ENCODE peak calls at places on chromosomes 12 and 14, in ten cellular contexts. I is mammary epithelial cell; U is osteoblast; B is cardiac muscle cell; L is neuronal stem cell; K is right cardiac atrium; G is vagina; Y is uterus; J is CD8-positive, alpha-beta memory T cell; C is brain microvascular endothelial cell. R is an unnamed sample. For H3K27me3, the result is how much of the 10 kb centered on the place peaks cover.

GRCh38 chr12:109273354-109273753 is 35.7 kb downstream of the FOXN4 start:
- DNase-seq in U (peak), I (no peak), J (no peak), L (no peak), K (no peak), G (no peak), B (no peak), C (no peak), Y (no peak), R (no peak)

GRCh38 chr12:76549131-76549530 is 10.4 kb downstream of the OSBPL8 start:
- DNase-seq in J (no peak), L (no peak), G (no peak), I (no peak), B (no peak), Y (no peak), K (no peak), U (no peak), C (no peak), R (no peak)

GRCh38 chr12:72273851-72274284 is 1.7 kb downstream of the TRHDE start:
- DNase-seq in U (peak), I (peak), B (no peak), J (no peak), L (no peak), C (no peak), Y (peak), G (no peak), K (peak), R (no peak)

GRCh38 chr12:67646775-67647174 is 1.8 kb upstream of the DYRK2 start:
- DNase-seq in C (no peak), Y (no peak), U (no peak), J (no peak), G (no peak), B (no peak), I (no peak), L (no peak), K (no peak), R (no peak)

GRCh38 chr12:27015730-27016076 is 1.5 kb upstream of the TM7SF3 start:
- DNase-seq in L (no peak), I (peak), J (peak), G (no peak), B (peak), U (no peak), K (no peak), C (no peak), Y (no peak), R (no peak)

GRCh38 chr12:468671-469389 is 9.1 kb downstream of the B4GALNT3 start:
- DNase-seq in G (no peak), K (no peak), I (no peak), C (no peak), U (no peak), B (no peak), J (no peak), Y (no peak), L (no peak), R (no peak)

GRCh38 chr14:32779845-32780244 is 158.8 kb upstream of the NPAS3 start:
- DNase-seq in L (no peak), G (no peak), C (no peak), K (no peak), U (no peak), J (no peak), I (no peak), Y (no peak), B (no peak), R (no peak)

GRCh38 chr14:90658541-90658967 is 157.7 kb downstream of the TTC7B start:
- DNase-seq in K (no peak), J (no peak), I (peak), C (peak), Y (no peak), B (no peak), L (no peak), G (peak), U (peak), R (no peak)

GRCh38 chr12:64915242-64915641 is 90.8 kb downstream of the TBC1D30 start:
- DNase-seq in C (no peak), I (no peak), Y (no peak), U (no peak), J (no peak), L (no peak), K (no peak), G (no peak), B (no peak), R (no peak)

GRCh38 chr12:50283230-50283923 is at the start of gene LIMA1:
- DNase-seq in B (peak), J (peak), Y (peak), I (peak), C (peak), L (peak), G (peak), U (peak), K (peak), R (peak)

GRCh38 chr14:98935921-98936320 is 336.1 kb downstream of the BCL11B start:
- DNase-seq in L (no peak), B (no peak), J (no peak), I (no peak), U (no peak), Y (no peak), K (no peak), G (no peak), C (no peak), R (no peak)

GRCh38 chr14:46985529-46986137 is 334.1 kb upstream of the RPL10L start:
- DNase-seq in L (no peak), I (peak), U (no peak), J (no peak), G (no peak), B (no peak), C (peak), K (no peak), Y (no peak), R (no peak)

GRCh38 chr14:96501383-96501745 is 818 bp upstream of the PAPOLA start:
- DNase-seq in Y (no peak), B (no peak), J (peak), L (no peak), C (peak), I (no peak), K (no peak), U (peak), G (no peak), R (no peak)

GRCh38 chr12:19794116-19794515 is 354.8 kb downstream of the AEBP2 start:
- DNase-seq in L (no peak), U (no peak), K (no peak), I (no peak), B (no peak), G (no peak), J (no peak), Y (no peak), C (no peak), R (no peak)

GRCh38 chr12:1911598-1912575 is 6.6 kb downstream of the CACNA2D4 start:
- DNase-seq in G (no peak), K (no peak), I (no peak), B (no peak), J (no peak), L (no peak), C (no peak), Y (no peak), U (peak), R (no peak)

GRCh38 chr14:106024983-106025604 is 498.7 kb downstream of the TMEM121 start:
- DNase-seq in Y (no peak), K (no peak), U (no peak), J (peak), I (no peak), G (no peak), B (no peak), C (no peak), L (no peak), R (no peak)

GRCh38 chr12:127582074-127582473 is 684.9 kb upstream of the TMEM132C start:
- DNase-seq in I (no peak), U (peak), K (no peak), B (no peak), Y (no peak), C (peak), J (no peak), L (no peak), G (no peak), R (no peak)

GRCh38 chr14:91061309-91061887 is 957 bp upstream of the RPS6KA5 start:
- DNase-seq in I (no peak), U (no peak), K (no peak), G (no peak), J (no peak), B (peak), C (no peak), Y (no peak), L (no peak), R (no peak)

GRCh38 chr12:62730649-62731377 is 204.1 kb downstream of the PPM1H start:
- DNase-seq in C (peak), Y (no peak), B (no peak), G (no peak), K (no peak), L (no peak), J (no peak), I (peak), U (peak), R (no peak)

GRCh38 chr12:6327159-6327558 is 14.7 kb downstream of the TNFRSF1A start:
- DNase-seq in L (no peak), I (no peak), K (peak), B (no peak), G (no peak), Y (no peak), U (peak), C (no peak), J (no peak), R (no peak)

GRCh38 chr12:102964872-102965271 is 7.4 kb downstream of the ASCL1 start:
- DNase-seq in L (no peak), K (no peak), Y (no peak), B (peak), G (peak), J (no peak), U (no peak), C (no peak), I (no peak), R (no peak)

GRCh38 chr14:72652179-72652578 is 241.7 kb downstream of the DPF3 start:
- DNase-seq in G (peak), I (no peak), J (no peak), U (no peak), Y (no peak), B (no peak), K (no peak), L (no peak), C (no peak), R (no peak)

GRCh38 chr12:2853626-2854025 is 3.2 kb downstream of the TEX52 start:
- DNase-seq in B (peak), C (peak), U (peak), L (peak), I (peak), G (no peak), Y (peak), K (peak), J (peak), R (peak)

GRCh38 chr14:71583246-71583645 is 349.0 kb upstream of the RGS6 start:
- DNase-seq in B (no peak), K (no peak), U (no peak), Y (no peak), L (no peak), I (no peak), J (no peak), G (no peak), C (peak), R (no peak)

GRCh38 chr14:99427632-99428315 is 52.9 kb downstream of the SETD3 start:
- DNase-seq in B (no peak), U (peak), G (no peak), C (peak), I (no peak), K (no peak), L (no peak), Y (no peak), J (no peak), R (peak)

GRCh38 chr14:65412881-65413738 is 580 bp downstream of the FUT8 start:
- DNase-seq in L (peak), G (peak), Y (peak), I (peak), K (no peak), U (peak), J (peak), C (peak), B (peak), R (peak)

GRCh38 chr14:98198385-98198784 is 1073.6 kb downstream of the BCL11B start:
- DNase-seq in J (no peak), U (no peak), G (no peak), B (no peak), K (peak), C (no peak), Y (no peak), I (peak), L (no peak), R (no peak)

GRCh38 chr14:56664811-56665421 is 85.3 kb downstream of the TMEM260 start:
- DNase-seq in Y (no peak), G (peak), K (no peak), U (no peak), B (no peak), I (no peak), C (no peak), L (no peak), J (no peak), R (no peak)

GRCh38 chr12:124493809-124494750 is 73.3 kb downstream of the NCOR2 start:
- DNase-seq in L (no peak), C (no peak), J (no peak), U (no peak), I (no peak), K (peak), Y (no peak), G (no peak), B (no peak), R (no peak)

GRCh38 chr12:2959508-2960431 is 573 bp downstream of the TEAD4 start:
- DNase-seq in G (no peak), I (peak), B (peak), C (peak), L (peak), J (no peak), K (peak), Y (peak), U (peak), R (peak)

GRCh38 chr12:80576641-80577418 is 130.6 kb upstream of the MYF6 start:
- DNase-seq in I (no peak), L (no peak), J (no peak), Y (no peak), U (peak), C (no peak), B (no peak), K (no peak), G (no peak), R (no peak)

GRCh38 chr14:91348861-91349465 is 68.7 kb downstream of the CCDC88C start:
- DNase-seq in J (no peak), U (peak), I (no peak), C (no peak), L (no peak), B (no peak), Y (no peak), G (no peak), K (peak), R (no peak)

GRCh38 chr12:118651487-118651886 is 275.1 kb downstream of the SUDS3 start:
- DNase-seq in I (no peak), K (no peak), J (no peak), G (no peak), B (no peak), Y (no peak), C (no peak), L (no peak), U (peak), R (no peak)

GRCh38 chr12:46523863-46524770 is 151.5 kb upstream of the SLC38A2 start:
- DNase-seq in B (no peak), K (no peak), G (no peak), Y (no peak), C (peak), U (peak), J (peak), I (peak), L (no peak), R (no peak)

GRCh38 chr12:14955876-14956811 is 5.3 kb downstream of the ARHGDIB start:
- DNase-seq in C (no peak), Y (no peak), L (no peak), G (no peak), I (no peak), K (no peak), J (peak), B (no peak), U (no peak), R (peak)

GRCh38 chr14:39175445-39176262 is 600 bp downstream of the PNN start:
- DNase-seq in I (peak), G (peak), C (no peak), U (peak), L (no peak), K (no peak), Y (no peak), J (no peak), B (peak), R (peak)

GRCh38 chr14:68124885-68125731 is 305.5 kb downstream of the RAD51B start:
- DNase-seq in U (peak), C (peak), K (no peak), Y (no peak), L (no peak), G (no peak), J (no peak), B (no peak), I (peak), R (no peak)

GRCh38 chr12:131553409-131553808 is 157.5 kb upstream of the SFSWAP start:
- DNase-seq in C (no peak), I (no peak), J (no peak), U (no peak), G (no peak), K (no peak), L (no peak), B (no peak), Y (no peak), R (no peak)
- H3K27me3 ChIP-seq in C (under half), I (under half), J (under half), U (under half), G (under half), K (under half), L (under half), B (under half), Y (under half), R (under half)

GRCh38 chr12:132541200-132541599 is 51.2 kb downstream of the FBRSL1 start:
- DNase-seq in J (no peak), I (no peak), L (no peak), C (no peak), G (no peak), Y (no peak), K (no peak), B (no peak), U (no peak), R (no peak)

GRCh38 chr12:132539016-132539773 is 49.2 kb downstream of the FBRSL1 start:
- DNase-seq in B (no peak), U (no peak), I (no peak), K (no peak), L (no peak), C (no peak), J (no peak), Y (no peak), G (no peak), R (no peak)

GRCh38 chr12:132541996-132542395 is 52.0 kb downstream of the FBRSL1 start:
- DNase-seq in C (no peak), Y (no peak), B (no peak), J (no peak), I (no peak), U (no peak), G (no peak), K (no peak), L (no peak), R (no peak)

GRCh38 chr12:132538336-132539015 is 48.5 kb downstream of the FBRSL1 start:
- DNase-seq in I (no peak), G (no peak), L (no peak), U (no peak), C (no peak), J (no peak), Y (no peak), K (no peak), B (no peak), R (no peak)

DNA sequence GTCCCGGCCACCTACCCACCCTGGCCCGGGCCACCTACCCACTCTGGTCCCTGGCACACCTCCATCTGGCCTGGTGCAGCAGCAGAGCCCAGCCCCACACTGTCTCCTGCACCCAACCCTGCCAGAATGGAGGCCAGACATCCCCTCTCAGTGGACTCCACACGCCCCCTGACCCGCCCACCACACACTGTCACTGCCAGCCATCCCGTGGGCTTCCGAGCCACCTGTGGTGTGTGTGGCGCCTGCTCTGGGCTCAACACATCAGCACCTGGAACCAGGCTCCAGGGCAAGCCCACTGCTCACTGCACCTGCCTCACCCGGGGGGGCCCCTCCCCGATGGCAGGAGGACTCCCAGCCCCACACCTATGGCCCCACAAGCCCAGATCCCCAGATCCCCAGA is 50.5 kb downstream of the FBRSL1 start:
- DNase-seq in K (no peak), B (no peak), Y (no peak), J (no peak), G (no peak), C (no peak), I (no peak), U (no peak), L (no peak), R (no peak)
- H3K27ac ChIP-seq in K (no peak), B (no peak), Y (no peak), J (no peak), G (no peak), C (no peak), I (no peak), U (no peak), L (no peak), R (no peak)

GRCh38 chr14:53620325-53620716 is 336.3 kb downstream of the BMP4 start:
- DNase-seq in B (no peak), Y (no peak), L (no peak), K (no peak), J (no peak), C (no peak), G (no peak), I (no peak), U (no peak), R (no peak)
- H3K4me3 ChIP-seq in B (no peak), Y (no peak), L (no peak), K (no peak), J (no peak), C (no peak), G (no peak), I (no peak), U (no peak), R (no peak)

DNA sequence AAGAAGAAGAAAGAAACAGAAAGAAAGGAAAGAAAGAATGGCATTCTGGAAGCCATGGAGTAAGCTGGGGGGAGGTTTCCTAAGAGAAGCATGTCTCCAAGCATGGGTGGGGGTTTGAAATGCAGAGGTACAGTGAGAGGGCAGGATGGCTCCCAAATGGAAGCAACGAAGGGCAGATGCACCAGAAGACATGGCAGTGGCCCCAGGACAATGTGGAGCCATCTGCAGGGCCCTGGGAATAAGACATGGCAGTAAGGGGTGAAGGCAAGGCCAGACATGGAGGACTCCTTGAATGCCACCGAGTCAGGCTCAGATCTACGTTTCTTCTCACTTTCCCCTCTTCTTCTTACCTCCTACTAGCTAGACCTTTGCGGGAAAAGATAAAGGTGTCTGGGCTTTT is 4.7 kb upstream of the COL2A1 start:
- DNase-seq in I (no peak), L (no peak), K (no peak), G (no peak), U (no peak), Y (no peak), B (no peak), C (no peak), J (no peak), R (no peak)
- H3K27me3 ChIP-seq in I (under half), L (under half), K (under half), G (under half), U (half or more), Y (under half), B (half or more), C (under half), J (under half), R (under half)

DNA sequence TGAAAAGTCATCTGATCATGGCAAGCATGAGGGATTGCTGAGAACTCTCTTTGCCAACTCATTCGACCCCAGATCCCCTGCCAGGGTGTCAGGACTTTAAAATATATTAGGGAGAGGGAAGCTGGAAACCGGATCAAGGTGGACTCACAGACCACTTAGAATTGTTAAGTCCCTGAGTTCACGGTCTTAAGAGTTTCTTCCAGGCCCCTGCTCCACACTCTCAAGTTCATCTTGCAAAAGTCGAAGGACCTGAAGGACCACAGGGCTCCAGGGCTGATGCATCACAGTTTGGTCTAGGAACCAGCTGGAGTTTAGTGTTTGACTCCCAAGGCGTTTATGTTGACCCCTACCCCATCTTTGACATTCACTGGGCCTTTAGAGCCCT is 499 bp upstream of the RASSF9 start:
- DNase-seq in J (no peak), K (no peak), G (no peak), U (no peak), I (no peak), B (no peak), Y (no peak), C (no peak), L (no peak), R (no peak)
- H3K27ac ChIP-seq in J (no peak), K (peak), G (peak), U (no peak), I (peak), B (no peak), Y (peak), C (no peak), L (no peak), R (no peak)

GRCh38 chr12:120181991-120182631 is 12.4 kb downstream of the GCN1 start:
- DNase-seq in B (no peak), K (no peak), L (no peak), J (no peak), C (peak), Y (no peak), I (peak), U (peak), G (no peak), R (peak)

GRCh38 chr12:120180975-120181374 is 13.5 kb downstream of the GCN1 start:
- DNase-seq in K (no peak), L (no peak), Y (no peak), B (no peak), J (no peak), C (no peak), G (no peak), U (no peak), I (no peak), R (no peak)

GRCh38 chr12:120186654-120187053 is 7.9 kb downstream of the GCN1 start:
- DNase-seq in L (no peak), J (no peak), I (no peak), U (no peak), G (no peak), B (no peak), K (no peak), Y (no peak), C (no peak), R (no peak)

GRCh38 chr12:120183211-120183631 is 11.3 kb downstream of the GCN1 start:
- DNase-seq in B (no peak), L (no peak), J (no peak), U (no peak), G (no peak), C (peak), I (no peak), Y (no peak), K (no peak), R (no peak)
- H3K4me3 ChIP-seq in B (no peak), L (peak), J (no peak), U (no peak), G (no peak), C (no peak), I (no peak), Y (no peak), K (no peak), R (no peak)